ENCODE peak calls at places on chromosomes 12 and 14, in six cellular contexts. G, Z, S, Q, O and R are unnamed samples.

GRCh38 chr12:122963928-122964240 is 2.4 kb downstream of the ABCB9 start:
- DNase-seq in G (peak), Z (peak), S (no peak), Q (no peak), O (no peak), R (no peak)

GRCh38 chr12:74337951-74338350 is 199.7 kb upstream of the ATXN7L3B start:
- DNase-seq in G (peak), Z (no peak), S (peak), Q (no peak), O (no peak), R (no peak)

GRCh38 chr12:91818236-91819131 is 327.2 kb downstream of the BTG1 start:
- DNase-seq in G (no peak), Z (no peak), S (peak), Q (no peak), O (no peak), R (peak)

GRCh38 chr14:58752782-58753181 is 115.0 kb downstream of the DACT1 start:
- DNase-seq in G (no peak), Z (no peak), S (no peak), Q (no peak), O (peak), R (no peak)

GRCh38 chr14:95365401-95365800 is 45.7 kb upstream of the CLMN start:
- DNase-seq in G (no peak), Z (no peak), S (no peak), Q (no peak), O (no peak), R (no peak)

GRCh38 chr12:47744005-47744651 is 14.6 kb downstream of the RAPGEF3 start:
- DNase-seq in G (no peak), Z (peak), S (no peak), Q (peak), O (peak), R (no peak)

GRCh38 chr12:124359671-124360581 is 65.0 kb downstream of the RFLNA start:
- DNase-seq in G (no peak), Z (no peak), S (no peak), Q (no peak), O (no peak), R (no peak)

GRCh38 chr12:92745874-92746553 is 43.2 kb downstream of the PLEKHG7 start:
- DNase-seq in G (peak), Z (no peak), S (peak), Q (no peak), O (no peak), R (no peak)

GRCh38 chr12:4243098-4243795 is 30.3 kb upstream of the CCND2 start:
- DNase-seq in G (no peak), Z (no peak), S (no peak), Q (peak), O (no peak), R (no peak)

GRCh38 chr12:31006416-31007152 is 67.1 kb upstream of the DDX11 start:
- DNase-seq in G (no peak), Z (no peak), S (no peak), Q (no peak), O (no peak), R (no peak)

GRCh38 chr12:49864817-49865090 is 21.8 kb upstream of the BCDIN3D start:
- DNase-seq in G (no peak), Z (peak), S (no peak), Q (no peak), O (no peak), R (no peak)

GRCh38 chr12:117039891-117040309 is 59.3 kb downstream of the TESC start:
- DNase-seq in G (no peak), Z (no peak), S (no peak), Q (no peak), O (no peak), R (no peak)

GRCh38 chr12:54331-54730 is 12.2 kb upstream of the IQSEC3 start:
- DNase-seq in G (no peak), Z (peak), S (no peak), Q (no peak), O (no peak), R (no peak)

DNA sequence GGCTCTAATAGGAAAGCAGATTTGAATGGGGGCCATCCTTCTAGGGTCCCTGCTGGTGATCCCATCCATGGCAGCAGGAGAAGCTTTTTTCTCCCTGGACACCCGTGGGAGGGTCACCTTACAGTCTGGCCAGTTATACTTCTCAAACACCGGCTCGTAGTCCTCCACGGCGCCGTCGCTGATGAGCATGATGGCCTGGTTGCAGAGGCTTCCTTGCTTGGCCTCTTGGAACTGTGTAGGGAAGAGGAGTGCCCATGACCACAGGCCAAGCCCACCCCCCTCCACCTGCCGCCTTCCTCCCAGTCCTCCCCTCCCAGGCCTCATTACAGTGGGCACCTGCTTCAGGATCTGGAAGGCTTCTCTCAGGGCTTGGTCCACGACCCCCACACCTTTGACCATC is 33.8 kb downstream of the CACNA2D4 start:
- DNase-seq in G (no peak), Z (no peak), S (no peak), Q (no peak), O (no peak), R (no peak)
- H4K91ac ChIP-seq in G (no peak), Z (no peak), S (no peak), Q (no peak), O (no peak), R (no peak)

GRCh38 chr14:68401855-68402254 is 391.0 kb downstream of the ZFP36L1 start:
- DNase-seq in G (no peak), Z (no peak), S (peak), Q (no peak), O (no peak), R (no peak)
- H3K4ac ChIP-seq in G (no peak), Z (no peak), S (no peak), Q (no peak), O (no peak), R (no peak)

DNA sequence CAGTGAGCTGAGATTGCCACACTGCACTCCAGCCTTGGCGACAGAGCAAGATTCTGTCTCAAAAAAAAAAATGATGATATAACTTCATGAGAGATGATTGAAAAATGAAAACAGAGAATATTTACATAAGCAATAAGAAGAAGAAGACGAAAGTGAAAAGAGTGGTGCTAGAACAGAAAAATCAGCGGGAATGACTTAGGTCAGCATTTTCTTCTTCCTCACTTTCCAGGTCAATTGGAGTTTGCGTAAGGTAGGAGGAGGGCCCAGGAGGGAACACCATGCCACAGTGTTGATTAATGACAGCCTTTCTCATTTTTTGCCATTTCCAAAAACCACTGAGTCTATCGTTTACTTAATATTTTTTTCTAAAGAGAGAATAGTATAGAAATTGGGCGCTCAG is 200.0 kb downstream of the SLC15A4 start:
- DNase-seq in G (no peak), Z (no peak), S (no peak), Q (no peak), O (no peak), R (no peak)
- H4K91ac ChIP-seq in G (no peak), Z (no peak), S (no peak), Q (no peak), O (no peak), R (no peak)

DNA sequence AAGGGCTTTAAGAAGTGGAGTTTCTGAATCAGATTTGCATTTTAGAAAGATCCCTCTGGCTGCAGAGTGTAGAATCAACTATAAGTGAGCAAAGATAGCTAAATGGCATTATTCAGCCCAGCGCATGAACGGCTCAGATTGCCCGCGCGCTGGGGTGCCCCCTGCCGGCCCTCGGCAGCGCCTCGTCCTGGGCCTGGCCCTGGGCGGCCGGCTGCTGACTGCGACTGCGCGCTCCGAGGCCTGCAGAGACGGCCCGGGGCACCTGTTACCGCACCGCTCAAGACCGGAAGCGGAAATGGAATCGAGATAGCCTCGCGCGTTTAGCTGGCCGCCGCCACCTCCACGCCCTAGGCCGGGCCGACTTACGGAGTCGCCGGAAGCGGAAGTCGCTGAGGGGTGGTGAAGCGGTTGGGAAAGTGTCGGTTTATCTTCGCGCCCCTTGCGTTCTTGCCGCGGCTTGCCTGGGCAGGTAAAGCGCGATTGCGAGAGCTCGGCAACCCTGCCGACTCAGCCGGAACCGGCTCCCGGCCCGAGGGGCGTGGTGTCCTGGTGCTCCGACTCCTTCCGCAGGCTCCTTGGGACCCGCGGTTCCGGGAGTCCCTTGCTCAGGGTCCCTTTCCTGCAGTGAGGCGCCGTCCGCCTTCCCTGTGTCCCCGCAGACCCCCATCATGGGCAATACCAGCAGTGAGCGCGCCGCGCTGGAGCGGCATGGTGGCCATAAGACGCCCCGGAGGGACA is at the start of gene PRKAB1:
- DNase-seq in G (peak), Z (peak), S (peak), Q (peak), O (peak), R (peak)
- H3K4ac ChIP-seq in G (peak), Z (no peak), S (peak), Q (no peak), O (peak), R (no peak)

GRCh38 chr12:64860446-64860998 is 36.1 kb downstream of the TBC1D30 start:
- DNase-seq in G (no peak), Z (no peak), S (no peak), Q (no peak), O (no peak), R (no peak)
- H4K91ac ChIP-seq in G (no peak), Z (no peak), S (no peak), Q (no peak), O (no peak), R (no peak)

GRCh38 chr14:56797569-56798446 is 12.5 kb downstream of the OTX2 start:
- DNase-seq in G (no peak), Z (peak), S (no peak), Q (peak), O (no peak), R (no peak)
- H3K4ac ChIP-seq in G (no peak), Z (no peak), S (no peak), Q (no peak), O (no peak), R (no peak)

DNA sequence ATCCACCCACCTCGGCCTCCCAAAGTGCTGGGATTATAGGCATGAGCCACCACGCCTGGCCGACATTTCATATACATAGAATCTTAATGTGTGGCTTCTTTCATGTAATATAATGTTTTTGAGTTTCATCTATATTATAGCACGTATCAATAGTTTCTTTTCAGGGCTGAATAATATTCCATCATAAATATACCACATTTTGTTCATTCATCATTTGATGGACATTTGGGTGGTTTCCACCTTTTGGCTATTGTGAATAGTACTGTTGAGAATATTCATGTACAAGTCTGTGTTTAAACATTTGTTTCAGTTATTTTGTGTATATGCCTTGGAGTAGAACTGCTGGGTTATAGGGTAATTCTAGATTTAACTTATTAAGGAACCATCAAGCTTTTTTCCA is 12.0 kb downstream of the ACVR1B start:
- DNase-seq in G (no peak), Z (no peak), S (no peak), Q (no peak), O (no peak), R (no peak)
- H4K91ac ChIP-seq in G (no peak), Z (no peak), S (no peak), Q (no peak), O (no peak), R (no peak)

DNA sequence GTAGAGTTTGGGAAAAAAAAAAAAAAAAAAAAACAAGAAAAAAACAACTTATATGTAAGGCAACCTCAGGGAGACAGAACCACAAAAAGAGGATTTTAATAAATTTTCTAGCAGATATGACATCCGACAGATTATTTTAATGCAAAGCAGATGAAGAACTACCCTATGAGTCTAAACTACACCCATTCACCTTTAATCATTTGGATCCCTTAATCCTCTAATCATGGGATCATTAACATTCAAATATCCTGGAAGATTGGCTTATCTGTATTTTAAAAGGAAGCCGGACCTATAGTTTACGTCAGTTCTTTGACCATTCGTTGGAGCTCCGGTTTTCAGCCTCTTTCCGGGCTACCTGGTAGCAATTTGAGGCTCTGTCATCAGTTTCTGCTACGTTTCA is at the start of gene DPPA3:
- DNase-seq in G (no peak), Z (no peak), S (no peak), Q (no peak), O (no peak), R (no peak)
- H3K4ac ChIP-seq in G (no peak), Z (no peak), S (no peak), Q (no peak), O (no peak), R (no peak)

GRCh38 chr14:88941414-88941813 is 117.0 kb downstream of the TTC8 start:
- DNase-seq in G (no peak), Z (no peak), S (no peak), Q (no peak), O (no peak), R (no peak)
- H4K91ac ChIP-seq in G (no peak), Z (no peak), S (no peak), Q (no peak), O (no peak), R (no peak)